ENCODE peak calls at places on chromosomes 7 and 10, in seven cellular contexts. P is NT2/D1, T is HCT116, A is K562, M is HepG2, W is SK-N-SH, L is GM12878. U is an unnamed sample.

GRCh38 chr10:96613565-96613964 is 26.8 kb upstream of the TM9SF3 start:
- DNase-seq in P (no peak), T (no peak), A (no peak), M (no peak), W (no peak), L (no peak), U (no peak)

GRCh38 chr7:132422502-132423101 is 153.7 kb downstream of the PLXNA4 start:
- DNase-seq in P (no peak), T (no peak), A (no peak), M (no peak), W (no peak), L (no peak), U (no peak)

GRCh38 chr10:93206652-93207051 is 133.0 kb downstream of the CYP26A1 start:
- DNase-seq in P (no peak), T (no peak), A (no peak), M (no peak), W (no peak), L (no peak), U (no peak)

GRCh38 chr10:101629781-101630419 is 41.8 kb downstream of the DPCD start:
- DNase-seq in P (no peak), T (no peak), A (no peak), M (no peak), W (no peak), L (no peak), U (no peak)

GRCh38 chr7:128939075-128939860 is 1.5 kb downstream of the IRF5 start:
- DNase-seq in P (no peak), T (no peak), A (no peak), M (no peak), W (peak), L (peak), U (no peak)

GRCh38 chr10:4947635-4948596 is 15.3 kb upstream of the AKR1C1 start:
- DNase-seq in P (no peak), T (peak), A (no peak), M (peak), W (no peak), L (no peak), U (no peak)

GRCh38 chr7:32670105-32670504 is 174.8 kb downstream of the AVL9 start:
- DNase-seq in P (no peak), T (peak), A (peak), M (peak), W (no peak), L (no peak), U (no peak)

GRCh38 chr7:102810916-102811315 is 62.1 kb downstream of the FAM185A start:
- DNase-seq in P (no peak), T (no peak), A (no peak), M (no peak), W (no peak), L (no peak), U (no peak)

GRCh38 chr7:47482013-47482761 is 99.7 kb downstream of the TNS3 start:
- DNase-seq in P (no peak), T (no peak), A (peak), M (no peak), W (peak), L (no peak), U (no peak)

GRCh38 chr7:78178319-78178718 is 379.7 kb downstream of the PHTF2 start:
- DNase-seq in P (no peak), T (no peak), A (no peak), M (no peak), W (no peak), L (no peak), U (no peak)

GRCh38 chr7:30240401-30240800 is 44.0 kb upstream of the ZNRF2 start:
- DNase-seq in P (no peak), T (no peak), A (no peak), M (no peak), W (no peak), L (no peak), U (no peak)

GRCh38 chr7:138076196-138076595 is at the start of gene AKR1D1:
- DNase-seq in P (no peak), T (no peak), A (no peak), M (peak), W (no peak), L (no peak), U (no peak)

GRCh38 chr10:62805139-62806092 is 896 bp downstream of the ADO start:
- DNase-seq in P (no peak), T (no peak), A (peak), M (peak), W (peak), L (no peak), U (peak)

GRCh38 chr7:68250143-68250542 is 1253.5 kb downstream of the TYW1 start:
- DNase-seq in P (no peak), T (no peak), A (no peak), M (no peak), W (no peak), L (no peak), U (no peak)

GRCh38 chr10:87038286-87038717 is 18.2 kb downstream of the FAM25A start:
- DNase-seq in P (no peak), T (no peak), A (no peak), M (no peak), W (no peak), L (no peak), U (no peak)

GRCh38 chr7:144818516-144818915 is 17.3 kb downstream of the TPK1 start:
- DNase-seq in P (no peak), T (no peak), A (no peak), M (no peak), W (no peak), L (no peak), U (no peak)

GRCh38 chr7:155987681-155988080 is 175.4 kb upstream of the SHH start:
- DNase-seq in P (no peak), T (no peak), A (no peak), M (no peak), W (no peak), L (no peak), U (no peak)

GRCh38 chr7:155136619-155137243 is 66.6 kb downstream of the HTR5A start:
- DNase-seq in P (no peak), T (no peak), A (no peak), M (no peak), W (no peak), L (no peak), U (no peak)

GRCh38 chr7:110604206-110604605 is 486.7 kb upstream of the LRRN3 start:
- DNase-seq in P (no peak), T (no peak), A (no peak), M (no peak), W (no peak), L (no peak), U (no peak)

GRCh38 chr7:82694020-82694419 is 250.4 kb upstream of the CACNA2D1 start:
- DNase-seq in P (peak), T (no peak), A (no peak), M (no peak), W (peak), L (no peak), U (no peak)

GRCh38 chr7:152354061-152354460 is 81.7 kb downstream of the KMT2C start:
- DNase-seq in P (no peak), T (no peak), A (no peak), M (peak), W (no peak), L (no peak), U (no peak)

GRCh38 chr10:71342850-71343773 is 24.1 kb downstream of the SLC29A3 start:
- DNase-seq in P (no peak), T (no peak), A (no peak), M (peak), W (no peak), L (no peak), U (no peak)

GRCh38 chr10:114489521-114490310 is 85.4 kb upstream of the AFAP1L2 start:
- DNase-seq in P (peak), T (peak), A (no peak), M (peak), W (no peak), L (no peak), U (no peak)

GRCh38 chr7:63071920-63072319 is 926.7 kb upstream of the ZNF722 start:
- DNase-seq in P (no peak), T (no peak), A (no peak), M (no peak), W (no peak), L (no peak), U (no peak)

GRCh38 chr7:149414745-149415390 is 46.0 kb downstream of the ZNF777 start:
- DNase-seq in P (peak), T (no peak), A (no peak), M (no peak), W (no peak), L (no peak), U (peak)

GRCh38 chr7:19181634-19182033 is 36.4 kb upstream of the FERD3L start:
- DNase-seq in P (no peak), T (no peak), A (no peak), M (no peak), W (no peak), L (no peak), U (no peak)

GRCh38 chr7:113677811-113678210 is 241.0 kb downstream of the PPP1R3A start:
- DNase-seq in P (no peak), T (no peak), A (no peak), M (no peak), W (no peak), L (no peak), U (no peak)

GRCh38 chr7:43729214-43729923 is at the start of gene COA1:
- DNase-seq in P (peak), T (peak), A (peak), M (peak), W (peak), L (peak), U (peak)

GRCh38 chr7:17123020-17123419 is 175.4 kb upstream of the AHR start:
- DNase-seq in P (no peak), T (no peak), A (no peak), M (no peak), W (no peak), L (peak), U (no peak)

GRCh38 chr10:79025113-79025832 is 43.5 kb upstream of the ZMIZ1 start:
- DNase-seq in P (no peak), T (no peak), A (no peak), M (no peak), W (peak), L (no peak), U (no peak)

GRCh38 chr10:124991872-124992271 is 49.9 kb downstream of the ZRANB1 start:
- DNase-seq in P (no peak), T (no peak), A (no peak), M (no peak), W (no peak), L (no peak), U (no peak)

GRCh38 chr10:538895-539294 is 150.6 kb downstream of the DIP2C start:
- DNase-seq in P (no peak), T (no peak), A (no peak), M (no peak), W (no peak), L (no peak), U (no peak)

GRCh38 chr7:113824117-113824823 is 94.5 kb downstream of the PPP1R3A start:
- DNase-seq in P (no peak), T (no peak), A (no peak), M (no peak), W (no peak), L (no peak), U (no peak)

GRCh38 chr7:93622036-93622714 is 47.7 kb upstream of the CALCR start:
- DNase-seq in P (peak), T (peak), A (peak), M (peak), W (peak), L (no peak), U (no peak)

GRCh38 chr10:69861251-69862240 is 59.8 kb downstream of the COL13A1 start:
- DNase-seq in P (no peak), T (peak), A (no peak), M (peak), W (no peak), L (no peak), U (no peak)

DNA sequence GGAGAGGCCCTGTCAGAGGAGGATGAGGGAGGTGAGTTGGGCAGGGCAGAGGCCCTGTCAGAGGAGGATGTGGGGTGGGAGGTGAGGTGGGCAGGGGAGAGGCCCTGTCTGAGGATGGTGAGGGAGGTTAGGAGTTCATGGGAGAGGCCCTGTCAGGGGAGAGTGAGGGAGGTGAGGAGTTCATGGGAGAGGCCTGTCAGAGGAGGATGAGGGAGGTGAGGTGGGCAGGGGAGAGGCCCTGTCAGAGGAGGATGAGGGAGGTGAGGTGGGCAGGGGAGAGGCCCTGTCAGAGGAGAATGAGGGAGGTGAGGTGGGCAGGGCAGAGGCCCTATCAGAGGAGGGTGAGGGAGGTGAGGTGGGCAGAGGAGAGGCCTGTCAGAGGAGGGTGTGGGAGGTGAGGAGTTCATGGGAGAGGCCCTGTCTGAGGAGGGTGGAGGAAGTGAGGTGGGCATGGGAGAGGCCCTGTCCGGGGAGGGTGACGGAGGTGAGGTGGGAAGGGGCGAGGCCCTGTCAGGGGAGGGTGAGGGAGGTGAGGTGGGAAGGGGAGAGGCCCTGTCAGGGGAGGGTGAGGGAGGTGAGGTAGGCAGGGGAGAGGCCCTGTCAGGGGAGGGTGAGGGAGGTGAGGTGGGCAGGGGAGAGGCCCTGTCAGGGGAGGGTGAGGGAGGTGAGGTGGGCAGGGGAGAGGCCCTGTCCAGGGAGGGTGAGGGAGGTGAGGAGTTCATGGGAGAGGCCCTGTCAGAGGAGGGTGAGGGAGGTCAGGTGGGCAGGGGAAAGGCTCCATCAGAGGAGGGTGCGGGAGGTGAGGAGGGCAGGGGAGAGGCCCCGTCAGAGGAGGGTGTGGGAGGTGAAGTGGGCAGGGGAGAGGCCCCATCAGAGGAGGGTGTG is 73.7 kb downstream of the INPP5A start:
- DNase-seq in P (no peak), T (no peak), A (no peak), M (no peak), W (no peak), L (no peak), U (no peak)
- TF ChIP-seq YY1 in P (no peak), T (no peak), A (no peak), M (no peak), W (no peak), L (no peak), U (no peak)

GRCh38 chr7:2468227-2468626 is 8.0 kb downstream of the GRIFIN start:
- DNase-seq in P (no peak), T (no peak), A (no peak), M (no peak), W (peak), L (no peak), U (no peak)
- TF ChIP-seq YY1 in P (no peak), T (no peak), A (no peak), M (no peak), W (no peak), L (no peak), U (no peak)

GRCh38 chr10:35421553-35422178 is 85.4 kb downstream of the CCNY start:
- DNase-seq in P (no peak), T (peak), A (no peak), M (peak), W (no peak), L (no peak), U (no peak)
- TF ChIP-seq YY1 in P (no peak), T (no peak), A (no peak), M (no peak), W (no peak), L (no peak), U (no peak)

DNA sequence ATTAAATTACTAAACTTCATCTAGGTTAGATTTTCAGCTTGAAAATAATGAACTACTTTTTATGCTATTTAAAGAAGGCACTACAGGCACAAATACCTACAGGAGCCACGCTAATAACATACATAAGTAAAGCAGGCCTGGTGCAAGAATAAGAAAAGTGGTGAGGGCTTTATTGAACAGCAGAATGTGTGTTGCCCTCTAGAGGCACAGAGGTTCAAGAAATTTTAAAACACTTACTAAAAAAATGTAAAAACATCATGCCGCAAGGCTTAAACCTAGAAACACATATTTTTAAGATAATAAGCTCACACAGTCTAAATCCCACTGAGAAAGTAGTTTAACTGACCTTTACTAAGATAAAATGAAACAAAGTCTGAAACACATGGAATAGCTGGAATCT is 20.3 kb downstream of the CACUL1 start:
- DNase-seq in P (no peak), T (no peak), A (no peak), M (no peak), W (no peak), L (no peak), U (no peak)
- TF ChIP-seq YY1 in P (no peak), T (no peak), A (no peak), M (no peak), W (no peak), L (no peak), U (no peak)

DNA sequence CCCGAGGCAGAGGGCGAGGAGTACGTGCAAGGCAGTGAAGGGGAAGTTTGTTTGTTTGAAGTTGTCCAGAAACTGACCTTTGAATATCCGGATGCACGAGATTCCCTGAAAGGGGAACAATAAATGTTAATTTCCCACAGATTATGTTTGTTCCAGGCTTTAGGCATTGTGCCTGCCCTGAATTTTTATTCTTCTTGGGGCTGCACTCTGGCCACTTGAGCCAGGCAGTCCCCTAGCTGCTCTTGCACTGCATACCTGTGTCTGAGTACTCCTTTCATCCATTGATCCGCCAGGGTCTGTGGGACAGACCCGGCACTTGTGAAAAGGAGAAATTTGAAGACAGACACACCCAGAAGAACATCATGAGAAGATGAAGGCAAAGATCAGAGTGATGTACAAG is 343.5 kb upstream of the FOXK1 start:
- DNase-seq in P (no peak), T (no peak), A (no peak), M (no peak), W (no peak), L (no peak), U (no peak)
- TF ChIP-seq YY1 in P (no peak), T (no peak), A (no peak), M (no peak), W (no peak), L (no peak), U (no peak)

GRCh38 chr7:142598297-142598696 is 151.0 kb upstream of the PRSS1 start:
- DNase-seq in P (no peak), T (no peak), A (no peak), M (no peak), W (no peak), L (no peak), U (no peak)
- TF ChIP-seq YY1 in P (no peak), T (no peak), A (no peak), M (no peak), W (no peak), L (no peak), U (no peak)

DNA sequence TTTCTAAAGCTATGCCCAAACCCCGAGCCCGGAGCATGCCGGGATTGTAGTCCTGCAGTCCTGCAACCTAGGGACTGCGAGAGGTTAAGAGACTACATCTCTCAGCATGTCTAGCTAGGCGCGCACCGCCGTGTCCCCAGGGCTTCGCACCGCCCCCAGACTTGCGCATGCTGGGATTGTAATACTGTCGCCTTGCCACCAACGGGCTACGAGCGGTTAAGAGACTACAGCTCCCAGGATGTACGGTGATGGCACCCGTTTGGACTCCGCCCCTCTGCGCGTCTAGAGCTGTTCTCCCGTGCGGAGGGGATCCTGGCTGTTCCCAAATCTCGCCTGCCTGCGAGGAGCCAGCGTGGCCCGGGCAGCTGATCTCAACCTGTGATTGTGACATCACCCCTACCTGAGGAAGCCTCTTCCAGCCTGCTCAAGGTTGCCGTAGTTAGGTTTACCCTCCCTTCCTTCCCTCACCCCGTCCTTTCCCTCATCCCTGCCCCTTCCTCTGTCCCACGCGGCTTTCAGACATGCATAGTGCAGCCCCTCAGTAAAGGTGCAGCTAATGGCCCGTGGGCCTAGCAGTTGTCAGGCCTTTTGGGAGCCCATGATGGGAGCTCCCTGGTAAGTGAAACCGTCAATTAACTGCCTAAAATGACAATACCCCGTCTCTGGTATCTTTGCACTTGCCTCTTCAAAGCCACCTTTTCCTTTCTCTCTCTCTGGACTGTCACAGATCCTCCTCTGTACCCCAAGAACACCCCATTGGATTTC is 6.3 kb upstream of the ZNF736 start:
- DNase-seq in P (peak), T (no peak), A (peak), M (no peak), W (peak), L (peak), U (no peak)
- TF ChIP-seq YY1 in P (peak), T (no peak), A (no peak), M (no peak), W (peak), L (peak), U (no peak)

GRCh38 chr10:26489081-26489480 is 50.9 kb downstream of the APBB1IP start:
- DNase-seq in P (no peak), T (no peak), A (no peak), M (no peak), W (no peak), L (no peak), U (no peak)

GRCh38 chr10:26491276-26491675 is 53.1 kb downstream of the APBB1IP start:
- DNase-seq in P (no peak), T (no peak), A (no peak), M (no peak), W (no peak), L (no peak), U (no peak)

GRCh38 chr10:26486304-26486703 is 48.2 kb downstream of the APBB1IP start:
- DNase-seq in P (peak), T (no peak), A (no peak), M (no peak), W (no peak), L (no peak), U (peak)

GRCh38 chr10:26486985-26487850 is 49.1 kb downstream of the APBB1IP start:
- DNase-seq in P (no peak), T (peak), A (no peak), M (peak), W (no peak), L (peak), U (no peak)

DNA sequence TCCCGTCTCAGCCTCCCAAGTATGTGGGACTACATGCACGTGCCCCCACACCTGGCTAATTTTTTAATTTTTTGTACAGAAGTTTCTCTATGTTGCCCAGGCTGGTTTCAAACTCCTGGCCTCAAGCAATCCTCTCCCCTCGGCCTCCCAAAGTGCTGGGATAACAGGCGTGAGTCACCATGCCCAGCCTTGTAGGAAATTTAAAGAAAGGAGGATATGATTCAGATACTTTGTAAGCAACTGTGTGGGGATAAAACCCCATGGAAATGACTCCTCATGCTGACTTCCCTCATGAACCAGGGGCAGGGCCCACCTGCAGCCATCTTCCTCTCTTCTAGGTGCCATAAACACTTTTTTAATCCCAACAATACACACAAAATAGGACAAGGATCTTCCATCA is 50.2 kb downstream of the APBB1IP start:
- DNase-seq in P (no peak), T (no peak), A (no peak), M (no peak), W (no peak), L (no peak), U (no peak)
- TF ChIP-seq YY1 in P (no peak), T (no peak), A (no peak), M (no peak), W (no peak), L (no peak), U (no peak)

U was measured in H1.